ENCODE peak calls at places on chromosome 16, in eight cellular contexts. One of them, this sample, is unnamed.

GRCh38 chr16:9092282-9092962 is 978 bp downstream of the HAPSTR1 start:
- DNase-seq in sciatic nerve: peak
- DNase-seq in effector CD4-positive, alpha-beta T cell: peak
- DNase-seq in H54: no peak
- DNase-seq in AG04450: no peak
- DNase-seq in aorta: peak
- DNase-seq in PC-9: peak
- DNase-seq in T-helper 22 cell: peak
- DNase-seq in this sample: peak

GRCh38 chr16:78884199-78884598 is 716.3 kb downstream of the MAF start:
- DNase-seq in AG04450: no peak
- DNase-seq in T-helper 22 cell: no peak
- DNase-seq in aorta: no peak
- DNase-seq in PC-9: no peak
- DNase-seq in H54: no peak
- DNase-seq in sciatic nerve: no peak
- DNase-seq in effector CD4-positive, alpha-beta T cell: no peak
- DNase-seq in this sample: no peak

GRCh38 chr16:13909872-13910303 is 10.1 kb upstream of the ERCC4 start:
- DNase-seq in H54: no peak
- DNase-seq in PC-9: peak
- DNase-seq in sciatic nerve: no peak
- DNase-seq in aorta: peak
- DNase-seq in effector CD4-positive, alpha-beta T cell: no peak
- DNase-seq in AG04450: peak
- DNase-seq in T-helper 22 cell: no peak
- DNase-seq in this sample: no peak

GRCh38 chr16:69566437-69567030 is 768 bp downstream of the NFAT5 start:
- DNase-seq in T-helper 22 cell: no peak
- DNase-seq in PC-9: peak
- DNase-seq in effector CD4-positive, alpha-beta T cell: peak
- DNase-seq in aorta: peak
- DNase-seq in AG04450: no peak
- DNase-seq in sciatic nerve: peak
- DNase-seq in H54: peak
- DNase-seq in this sample: no peak

GRCh38 chr16:84785843-84786538 is 33.8 kb upstream of the CRISPLD2 start:
- DNase-seq in sciatic nerve: no peak
- DNase-seq in T-helper 22 cell: no peak
- DNase-seq in H54: no peak
- DNase-seq in effector CD4-positive, alpha-beta T cell: no peak
- DNase-seq in AG04450: no peak
- DNase-seq in aorta: peak
- DNase-seq in PC-9: peak
- DNase-seq in this sample: no peak

GRCh38 chr16:27760845-27761176 is 210.9 kb downstream of the KATNIP start:
- DNase-seq in aorta: no peak
- DNase-seq in AG04450: no peak
- DNase-seq in effector CD4-positive, alpha-beta T cell: no peak
- DNase-seq in PC-9: no peak
- DNase-seq in sciatic nerve: no peak
- DNase-seq in T-helper 22 cell: no peak
- DNase-seq in H54: no peak
- DNase-seq in this sample: no peak

GRCh38 chr16:88387941-88388627 is 5.3 kb downstream of the ZNF469 start:
- DNase-seq in effector CD4-positive, alpha-beta T cell: no peak
- DNase-seq in AG04450: no peak
- DNase-seq in T-helper 22 cell: no peak
- DNase-seq in PC-9: peak
- DNase-seq in H54: no peak
- DNase-seq in sciatic nerve: no peak
- DNase-seq in aorta: peak
- DNase-seq in this sample: peak

GRCh38 chr16:65769055-65769465 is 597.4 kb upstream of the CDH5 start:
- DNase-seq in H54: no peak
- DNase-seq in T-helper 22 cell: no peak
- DNase-seq in effector CD4-positive, alpha-beta T cell: no peak
- DNase-seq in PC-9: no peak
- DNase-seq in aorta: no peak
- DNase-seq in sciatic nerve: no peak
- DNase-seq in AG04450: no peak
- DNase-seq in this sample: no peak

GRCh38 chr16:2204727-2205103 is 539 bp upstream of the MLST8 start:
- DNase-seq in sciatic nerve: no peak
- DNase-seq in PC-9: no peak
- DNase-seq in T-helper 22 cell: no peak
- DNase-seq in aorta: no peak
- DNase-seq in AG04450: no peak
- DNase-seq in effector CD4-positive, alpha-beta T cell: no peak
- DNase-seq in H54: no peak
- DNase-seq in this sample: no peak

GRCh38 chr16:31202402-31203385 is at the start of gene PYCARD:
- DNase-seq in aorta: peak
- DNase-seq in PC-9: peak
- DNase-seq in AG04450: no peak
- DNase-seq in effector CD4-positive, alpha-beta T cell: no peak
- DNase-seq in sciatic nerve: peak
- DNase-seq in H54: no peak
- DNase-seq in T-helper 22 cell: no peak
- DNase-seq in this sample: peak

GRCh38 chr16:9061358-9061813 is 30.1 kb upstream of the HAPSTR1 start:
- DNase-seq in effector CD4-positive, alpha-beta T cell: no peak
- DNase-seq in aorta: no peak
- DNase-seq in H54: no peak
- DNase-seq in AG04450: peak
- DNase-seq in sciatic nerve: no peak
- DNase-seq in PC-9: no peak
- DNase-seq in T-helper 22 cell: no peak
- DNase-seq in this sample: no peak

GRCh38 chr16:83960521-83961249 is 7.4 kb upstream of the NECAB2 start:
- DNase-seq in aorta: no peak
- DNase-seq in effector CD4-positive, alpha-beta T cell: no peak
- DNase-seq in T-helper 22 cell: no peak
- DNase-seq in AG04450: no peak
- DNase-seq in sciatic nerve: no peak
- DNase-seq in H54: no peak
- DNase-seq in PC-9: no peak
- DNase-seq in this sample: no peak

GRCh38 chr16:56425439-56425832 is at the start of gene AMFR:
- DNase-seq in T-helper 22 cell: peak
- DNase-seq in PC-9: peak
- DNase-seq in aorta: peak
- DNase-seq in H54: peak
- DNase-seq in effector CD4-positive, alpha-beta T cell: peak
- DNase-seq in AG04450: peak
- DNase-seq in sciatic nerve: peak
- DNase-seq in this sample: peak

GRCh38 chr16:11497329-11497805 is 89.4 kb downstream of the LITAF start:
- DNase-seq in aorta: peak
- DNase-seq in T-helper 22 cell: no peak
- DNase-seq in sciatic nerve: peak
- DNase-seq in H54: peak
- DNase-seq in effector CD4-positive, alpha-beta T cell: no peak
- DNase-seq in AG04450: no peak
- DNase-seq in PC-9: peak
- DNase-seq in this sample: no peak

This sample was measured in glutamatergic neuron.